ENCODE peak calls at places on chromosomes 16 and 17, in four cellular contexts. S, J, H and R are unnamed samples.

GRCh38 chr16:74321356-74321755 is 24.7 kb downstream of the PSMD7 start:
- DNase-seq in S (no peak), J (no peak), H (no peak), R (no peak)

GRCh38 chr17:8421571-8421970 is 14.1 kb upstream of the NDEL1 start:
- DNase-seq in S (no peak), J (no peak), H (peak; percentile 71), R (no peak)

GRCh38 chr16:27867122-27868110 is 196.1 kb downstream of the GSG1L start:
- DNase-seq in S (peak; percentile 47), J (no peak), H (peak; percentile 85), R (peak; percentile 46)

GRCh38 chr16:35431829-35432663 is 1972.6 kb downstream of the TP53TG3F start:
- DNase-seq in S (peak; percentile 22), J (no peak), H (peak; percentile 10), R (no peak)

GRCh38 chr16:58057126-58057525 is 31.6 kb downstream of the MMP15 start:
- DNase-seq in S (no peak), J (no peak), H (no peak), R (no peak)

GRCh38 chr16:89525146-89525913 is 17.1 kb downstream of the SPG7 start:
- DNase-seq in S (no peak), J (no peak), H (no peak), R (no peak)

GRCh38 chr17:1714980-1715802 is 5.0 kb upstream of the TLCD2 start:
- DNase-seq in S (no peak), J (no peak), H (peak; percentile 96), R (no peak)

GRCh38 chr17:44218344-44219125 is 940 bp downstream of the UBTF start:
- DNase-seq in S (peak; percentile 83), J (peak; percentile 82), H (peak; percentile 94), R (peak; percentile 89)

GRCh38 chr16:8716052-8716451 is 41.6 kb downstream of the ABAT start:
- DNase-seq in S (no peak), J (no peak), H (no peak), R (no peak)

GRCh38 chr16:50311134-50311528 is 44.8 kb downstream of the ADCY7 start:
- DNase-seq in S (no peak), J (no peak), H (no peak), R (no peak)

GRCh38 chr16:22092143-22092933 is at the start of gene VWA3A:
- DNase-seq in S (peak; percentile 54), J (no peak), H (peak; percentile 46), R (peak; percentile 42)

GRCh38 chr16:58037365-58038057 is 12.0 kb downstream of the MMP15 start:
- DNase-seq in S (no peak), J (no peak), H (no peak), R (no peak)

GRCh38 chr17:76469076-76469990 is 1.9 kb downstream of the AANAT start:
- DNase-seq in S (no peak), J (no peak), H (no peak), R (no peak)

GRCh38 chr16:89955001-89955685 is 6.6 kb downstream of the DEF8 start:
- DNase-seq in S (no peak), J (no peak), H (no peak), R (no peak)

GRCh38 chr16:80968386-80969113 is 38.1 kb downstream of the CMC2 start:
- DNase-seq in S (no peak), J (no peak), H (peak; percentile 68), R (no peak)

GRCh38 chr17:67053438-67054000 is 9.2 kb downstream of the CACNG1 start:
- DNase-seq in S (no peak), J (no peak), H (no peak), R (no peak)

GRCh38 chr16:67562918-67563707 is 787 bp downstream of the CTCF start:
- DNase-seq in S (peak; percentile 60), J (no peak), H (peak; percentile 81), R (peak; percentile 67)

GRCh38 chr16:66103245-66103644 is 263.2 kb upstream of the CDH5 start:
- DNase-seq in S (no peak), J (no peak), H (peak; percentile 66), R (no peak)

GRCh38 chr17:28763804-28764266 is 20.0 kb downstream of the TRAF4 start:
- DNase-seq in S (peak; percentile 73), J (peak; percentile 67), H (peak; percentile 84), R (no peak)